ENCODE peak calls at places on chromosomes 3 and 15, in ten cellular contexts. A is psoas muscle; T is heart left ventricle; V is NCI-H510A treated with DMSO at 0.1 percent for 48 hours; G is iris pigment epithelial cell; Z is glutamatergic neuron; M is stimulated activated CD4-positive, alpha-beta T cell treated with anti-CD3 and anti-CD28 coated beads, Interleukin-4, amount 100 ng/mL, for 1 hour; J is progenitor cell of endocrine pancreas; N is NCI-H2081; L is PC-9. B is an unnamed sample.

GRCh38 chr3:139102606-139103005 is 57.9 kb upstream of the PRR23C start:
- DNase-seq in M (no peak), T (no peak), G (no peak), N (no peak), J (no peak), L (no peak), Z (no peak), A (no peak), V (no peak), B (no peak)

GRCh38 chr15:90594297-90594696 is 64.6 kb downstream of the CRTC3 start:
- DNase-seq in N (peak; percentile 88), M (peak; percentile 75), Z (no peak), G (no peak), A (peak; percentile 79), J (no peak), L (no peak), V (peak; percentile 79), T (peak; percentile 83), B (no peak)

GRCh38 chr15:94230886-94231727 is at the start of gene MCTP2:
- DNase-seq in T (peak; percentile 70), L (peak; percentile 88), A (peak; percentile 85), J (peak; percentile 69), M (peak; percentile 79), G (peak; percentile 50), N (peak; percentile 87), V (peak; percentile 68), Z (peak; percentile 65), B (peak; percentile 97)

GRCh38 chr3:126538316-126538715 is 14.4 kb downstream of the CHST13 start:
- DNase-seq in A (peak; percentile 49), Z (peak; percentile 18), M (no peak), J (no peak), G (no peak), T (no peak), L (no peak), N (no peak), V (no peak), B (no peak)

GRCh38 chr3:123449092-123449985 is 449 bp upstream of the ADCY5 start:
- DNase-seq in G (peak; percentile 44), M (peak; percentile 9), N (peak; percentile 37), L (no peak), J (peak; percentile 41), T (peak; percentile 61), V (no peak), A (peak; percentile 57), Z (peak; percentile 79), B (peak; percentile 12)

GRCh38 chr3:18443670-18444596 is 18.8 kb upstream of the SATB1 start:
- DNase-seq in V (no peak), L (no peak), Z (peak; percentile 32), A (peak; percentile 50), N (peak; percentile 15), M (peak; percentile 25), G (no peak), T (peak; percentile 24), J (peak; percentile 21), B (no peak)

GRCh38 chr3:43838877-43839276 is 148.1 kb downstream of the ABHD5 start:
- DNase-seq in M (no peak), L (no peak), A (no peak), V (no peak), Z (no peak), N (no peak), G (no peak), T (no peak), J (no peak), B (no peak)

GRCh38 chr3:155243512-155243921 is 50.0 kb downstream of the STRIT1 start:
- DNase-seq in L (no peak), T (no peak), J (no peak), N (no peak), M (no peak), Z (no peak), A (no peak), G (peak; percentile 43), V (no peak), B (peak; percentile 56)

GRCh38 chr3:36734742-36735141 is 29.6 kb downstream of the DCLK3 start:
- DNase-seq in T (no peak), J (no peak), G (no peak), V (no peak), Z (no peak), M (no peak), A (no peak), L (no peak), N (no peak), B (no peak)

GRCh38 chr15:49723981-49724380 is 103.1 kb downstream of the DTWD1 start:
- DNase-seq in M (no peak), A (no peak), G (no peak), L (no peak), Z (no peak), J (no peak), N (no peak), V (no peak), T (no peak), B (no peak)

GRCh38 chr3:87498358-87499080 is 222.1 kb upstream of the POU1F1 start:
- DNase-seq in J (no peak), N (no peak), T (no peak), M (no peak), L (no peak), Z (no peak), G (no peak), V (no peak), A (no peak), B (no peak)

GRCh38 chr3:61277411-61277810 is 26.2 kb upstream of the FHIT start:
- DNase-seq in J (no peak), V (no peak), L (no peak), N (no peak), M (no peak), Z (no peak), T (no peak), A (no peak), G (no peak), B (no peak)